ENCODE peak calls at places on chromosomes 3 and 15, in seven cellular contexts. One of them, this sample, is unnamed.

GRCh38 chr3:50318615-50319014 is 3.9 kb downstream of the HYAL2 start:
- DNase-seq in stimulated activated CD8-positive, alpha-beta memory T cell treated with anti-CD3 and anti-CD28 coated beads, Interleukin-7, amount 100 ng/mL, for 1 hour: no peak
- DNase-seq in amniotic stem cell: no peak
- DNase-seq in activated CD8-positive, alpha-beta memory T cell treated with anti-CD3 and anti-CD28 coated beads for 48 hours: no peak
- DNase-seq in AG04450: no peak
- DNase-seq in DND-41: no peak
- DNase-seq in NCI-H1105 treated with DMSO at 0.1 percent for 48 hours: no peak
- DNase-seq in this sample: no peak

GRCh38 chr3:117218709-117219108 is 509.1 kb downstream of the TUSC7 start:
- DNase-seq in activated CD8-positive, alpha-beta memory T cell treated with anti-CD3 and anti-CD28 coated beads for 48 hours: no peak
- DNase-seq in DND-41: no peak
- DNase-seq in stimulated activated CD8-positive, alpha-beta memory T cell treated with anti-CD3 and anti-CD28 coated beads, Interleukin-7, amount 100 ng/mL, for 1 hour: no peak
- DNase-seq in amniotic stem cell: no peak
- DNase-seq in AG04450: no peak
- DNase-seq in NCI-H1105 treated with DMSO at 0.1 percent for 48 hours: no peak
- DNase-seq in this sample: no peak

GRCh38 chr3:51391566-51392300 is 648 bp downstream of the RBM15B start:
- DNase-seq in activated CD8-positive, alpha-beta memory T cell treated with anti-CD3 and anti-CD28 coated beads for 48 hours: no peak
- DNase-seq in stimulated activated CD8-positive, alpha-beta memory T cell treated with anti-CD3 and anti-CD28 coated beads, Interleukin-7, amount 100 ng/mL, for 1 hour: no peak
- DNase-seq in DND-41: peak; percentile 46
- DNase-seq in NCI-H1105 treated with DMSO at 0.1 percent for 48 hours: no peak
- DNase-seq in amniotic stem cell: no peak
- DNase-seq in AG04450: no peak
- DNase-seq in this sample: no peak

GRCh38 chr15:35252351-35252865 is 167.3 kb upstream of the NANOGP8 start:
- DNase-seq in NCI-H1105 treated with DMSO at 0.1 percent for 48 hours: no peak
- DNase-seq in activated CD8-positive, alpha-beta memory T cell treated with anti-CD3 and anti-CD28 coated beads for 48 hours: no peak
- DNase-seq in stimulated activated CD8-positive, alpha-beta memory T cell treated with anti-CD3 and anti-CD28 coated beads, Interleukin-7, amount 100 ng/mL, for 1 hour: no peak
- DNase-seq in AG04450: no peak
- DNase-seq in amniotic stem cell: no peak
- DNase-seq in DND-41: no peak
- DNase-seq in this sample: no peak

GRCh38 chr15:25095179-25095578 is 140.4 kb downstream of the SNRPN start:
- DNase-seq in NCI-H1105 treated with DMSO at 0.1 percent for 48 hours: no peak
- DNase-seq in AG04450: no peak
- DNase-seq in stimulated activated CD8-positive, alpha-beta memory T cell treated with anti-CD3 and anti-CD28 coated beads, Interleukin-7, amount 100 ng/mL, for 1 hour: no peak
- DNase-seq in DND-41: no peak
- DNase-seq in amniotic stem cell: no peak
- DNase-seq in activated CD8-positive, alpha-beta memory T cell treated with anti-CD3 and anti-CD28 coated beads for 48 hours: no peak
- DNase-seq in this sample: no peak

GRCh38 chr15:49085696-49086459 is 39.6 kb upstream of the SECISBP2L start:
- DNase-seq in DND-41: no peak
- DNase-seq in AG04450: no peak
- DNase-seq in stimulated activated CD8-positive, alpha-beta memory T cell treated with anti-CD3 and anti-CD28 coated beads, Interleukin-7, amount 100 ng/mL, for 1 hour: no peak
- DNase-seq in activated CD8-positive, alpha-beta memory T cell treated with anti-CD3 and anti-CD28 coated beads for 48 hours: no peak
- DNase-seq in NCI-H1105 treated with DMSO at 0.1 percent for 48 hours: no peak
- DNase-seq in amniotic stem cell: no peak
- DNase-seq in this sample: no peak

GRCh38 chr3:177813322-177813721 is 616.0 kb upstream of the TBL1XR1 start:
- DNase-seq in stimulated activated CD8-positive, alpha-beta memory T cell treated with anti-CD3 and anti-CD28 coated beads, Interleukin-7, amount 100 ng/mL, for 1 hour: no peak
- DNase-seq in AG04450: no peak
- DNase-seq in amniotic stem cell: no peak
- DNase-seq in DND-41: no peak
- DNase-seq in NCI-H1105 treated with DMSO at 0.1 percent for 48 hours: peak; percentile 17
- DNase-seq in activated CD8-positive, alpha-beta memory T cell treated with anti-CD3 and anti-CD28 coated beads for 48 hours: no peak
- DNase-seq in this sample: no peak

GRCh38 chr3:62134061-62134496 is 239.3 kb downstream of the FEZF2 start:
- DNase-seq in AG04450: no peak
- DNase-seq in DND-41: no peak
- DNase-seq in NCI-H1105 treated with DMSO at 0.1 percent for 48 hours: peak; percentile 5
- DNase-seq in activated CD8-positive, alpha-beta memory T cell treated with anti-CD3 and anti-CD28 coated beads for 48 hours: no peak
- DNase-seq in stimulated activated CD8-positive, alpha-beta memory T cell treated with anti-CD3 and anti-CD28 coated beads, Interleukin-7, amount 100 ng/mL, for 1 hour: no peak
- DNase-seq in amniotic stem cell: no peak
- DNase-seq in this sample: no peak

GRCh38 chr3:104291878-104292277 is 1074.8 kb upstream of the ALCAM start:
- DNase-seq in stimulated activated CD8-positive, alpha-beta memory T cell treated with anti-CD3 and anti-CD28 coated beads, Interleukin-7, amount 100 ng/mL, for 1 hour: no peak
- DNase-seq in NCI-H1105 treated with DMSO at 0.1 percent for 48 hours: no peak
- DNase-seq in AG04450: no peak
- DNase-seq in amniotic stem cell: no peak
- DNase-seq in DND-41: peak; percentile 30
- DNase-seq in activated CD8-positive, alpha-beta memory T cell treated with anti-CD3 and anti-CD28 coated beads for 48 hours: no peak
- DNase-seq in this sample: no peak

GRCh38 chr15:90595760-90596155 is 66.0 kb downstream of the CRTC3 start:
- DNase-seq in stimulated activated CD8-positive, alpha-beta memory T cell treated with anti-CD3 and anti-CD28 coated beads, Interleukin-7, amount 100 ng/mL, for 1 hour: no peak
- DNase-seq in amniotic stem cell: no peak
- DNase-seq in AG04450: no peak
- DNase-seq in DND-41: no peak
- DNase-seq in activated CD8-positive, alpha-beta memory T cell treated with anti-CD3 and anti-CD28 coated beads for 48 hours: no peak
- DNase-seq in NCI-H1105 treated with DMSO at 0.1 percent for 48 hours: no peak
- DNase-seq in this sample: no peak

GRCh38 chr3:145094355-145094941 is 1066.5 kb downstream of the PLOD2 start:
- DNase-seq in amniotic stem cell: peak; percentile 61
- DNase-seq in activated CD8-positive, alpha-beta memory T cell treated with anti-CD3 and anti-CD28 coated beads for 48 hours: no peak
- DNase-seq in DND-41: no peak
- DNase-seq in AG04450: peak; percentile 16
- DNase-seq in stimulated activated CD8-positive, alpha-beta memory T cell treated with anti-CD3 and anti-CD28 coated beads, Interleukin-7, amount 100 ng/mL, for 1 hour: no peak
- DNase-seq in NCI-H1105 treated with DMSO at 0.1 percent for 48 hours: no peak
- DNase-seq in this sample: peak; percentile 43

GRCh38 chr15:51267714-51268105 is 70.7 kb downstream of the CYP19A1 start:
- DNase-seq in NCI-H1105 treated with DMSO at 0.1 percent for 48 hours: peak; percentile 11
- DNase-seq in stimulated activated CD8-positive, alpha-beta memory T cell treated with anti-CD3 and anti-CD28 coated beads, Interleukin-7, amount 100 ng/mL, for 1 hour: no peak
- DNase-seq in DND-41: no peak
- DNase-seq in amniotic stem cell: no peak
- DNase-seq in AG04450: no peak
- DNase-seq in activated CD8-positive, alpha-beta memory T cell treated with anti-CD3 and anti-CD28 coated beads for 48 hours: no peak
- DNase-seq in this sample: no peak

GRCh38 chr3:186369217-186369616 is 7.2 kb upstream of the DGKG start:
- DNase-seq in amniotic stem cell: no peak
- DNase-seq in activated CD8-positive, alpha-beta memory T cell treated with anti-CD3 and anti-CD28 coated beads for 48 hours: no peak
- DNase-seq in AG04450: no peak
- DNase-seq in stimulated activated CD8-positive, alpha-beta memory T cell treated with anti-CD3 and anti-CD28 coated beads, Interleukin-7, amount 100 ng/mL, for 1 hour: no peak
- DNase-seq in DND-41: no peak
- DNase-seq in NCI-H1105 treated with DMSO at 0.1 percent for 48 hours: no peak
- DNase-seq in this sample: no peak

GRCh38 chr15:90557651-90558084 is 27.9 kb downstream of the CRTC3 start:
- DNase-seq in amniotic stem cell: no peak
- DNase-seq in NCI-H1105 treated with DMSO at 0.1 percent for 48 hours: no peak
- DNase-seq in activated CD8-positive, alpha-beta memory T cell treated with anti-CD3 and anti-CD28 coated beads for 48 hours: no peak
- DNase-seq in DND-41: no peak
- DNase-seq in AG04450: no peak
- DNase-seq in stimulated activated CD8-positive, alpha-beta memory T cell treated with anti-CD3 and anti-CD28 coated beads, Interleukin-7, amount 100 ng/mL, for 1 hour: no peak
- DNase-seq in this sample: no peak

GRCh38 chr3:186930639-186931486 is 537 bp downstream of the ST6GAL1 start:
- DNase-seq in AG04450: no peak
- DNase-seq in activated CD8-positive, alpha-beta memory T cell treated with anti-CD3 and anti-CD28 coated beads for 48 hours: no peak
- DNase-seq in amniotic stem cell: no peak
- DNase-seq in stimulated activated CD8-positive, alpha-beta memory T cell treated with anti-CD3 and anti-CD28 coated beads, Interleukin-7, amount 100 ng/mL, for 1 hour: peak; percentile 45
- DNase-seq in DND-41: no peak
- DNase-seq in NCI-H1105 treated with DMSO at 0.1 percent for 48 hours: peak; percentile 62
- DNase-seq in this sample: no peak

GRCh38 chr3:3281024-3281423 is 101.5 kb upstream of the CRBN start:
- DNase-seq in DND-41: no peak
- DNase-seq in stimulated activated CD8-positive, alpha-beta memory T cell treated with anti-CD3 and anti-CD28 coated beads, Interleukin-7, amount 100 ng/mL, for 1 hour: no peak
- DNase-seq in amniotic stem cell: no peak
- DNase-seq in activated CD8-positive, alpha-beta memory T cell treated with anti-CD3 and anti-CD28 coated beads for 48 hours: no peak
- DNase-seq in NCI-H1105 treated with DMSO at 0.1 percent for 48 hours: no peak
- DNase-seq in AG04450: no peak
- DNase-seq in this sample: no peak

GRCh38 chr15:101116681-101116976 is 135.2 kb downstream of the CHSY1 start:
- DNase-seq in DND-41: no peak
- DNase-seq in activated CD8-positive, alpha-beta memory T cell treated with anti-CD3 and anti-CD28 coated beads for 48 hours: no peak
- DNase-seq in AG04450: no peak
- DNase-seq in stimulated activated CD8-positive, alpha-beta memory T cell treated with anti-CD3 and anti-CD28 coated beads, Interleukin-7, amount 100 ng/mL, for 1 hour: no peak
- DNase-seq in amniotic stem cell: no peak
- DNase-seq in NCI-H1105 treated with DMSO at 0.1 percent for 48 hours: no peak
- DNase-seq in this sample: no peak

GRCh38 chr3:77530870-77531269 is 491.0 kb downstream of the ROBO2 start:
- DNase-seq in DND-41: no peak
- DNase-seq in stimulated activated CD8-positive, alpha-beta memory T cell treated with anti-CD3 and anti-CD28 coated beads, Interleukin-7, amount 100 ng/mL, for 1 hour: no peak
- DNase-seq in activated CD8-positive, alpha-beta memory T cell treated with anti-CD3 and anti-CD28 coated beads for 48 hours: no peak
- DNase-seq in NCI-H1105 treated with DMSO at 0.1 percent for 48 hours: no peak
- DNase-seq in amniotic stem cell: peak; percentile 67
- DNase-seq in AG04450: peak; percentile 24
- DNase-seq in this sample: no peak

GRCh38 chr3:110456001-110456400 is 615.6 kb upstream of the NECTIN3 start:
- DNase-seq in amniotic stem cell: no peak
- DNase-seq in AG04450: no peak
- DNase-seq in activated CD8-positive, alpha-beta memory T cell treated with anti-CD3 and anti-CD28 coated beads for 48 hours: no peak
- DNase-seq in stimulated activated CD8-positive, alpha-beta memory T cell treated with anti-CD3 and anti-CD28 coated beads, Interleukin-7, amount 100 ng/mL, for 1 hour: no peak
- DNase-seq in NCI-H1105 treated with DMSO at 0.1 percent for 48 hours: no peak
- DNase-seq in DND-41: no peak
- DNase-seq in this sample: no peak

GRCh38 chr3:76034652-76035051 is 249.3 kb upstream of the ZNF717 start:
- DNase-seq in amniotic stem cell: no peak
- DNase-seq in DND-41: no peak
- DNase-seq in stimulated activated CD8-positive, alpha-beta memory T cell treated with anti-CD3 and anti-CD28 coated beads, Interleukin-7, amount 100 ng/mL, for 1 hour: no peak
- DNase-seq in NCI-H1105 treated with DMSO at 0.1 percent for 48 hours: no peak
- DNase-seq in activated CD8-positive, alpha-beta memory T cell treated with anti-CD3 and anti-CD28 coated beads for 48 hours: no peak
- DNase-seq in AG04450: no peak
- DNase-seq in this sample: no peak

GRCh38 chr3:72818092-72818721 is 30.0 kb downstream of the SHQ1 start:
- DNase-seq in stimulated activated CD8-positive, alpha-beta memory T cell treated with anti-CD3 and anti-CD28 coated beads, Interleukin-7, amount 100 ng/mL, for 1 hour: no peak
- DNase-seq in amniotic stem cell: no peak
- DNase-seq in AG04450: no peak
- DNase-seq in NCI-H1105 treated with DMSO at 0.1 percent for 48 hours: no peak
- DNase-seq in DND-41: no peak
- DNase-seq in activated CD8-positive, alpha-beta memory T cell treated with anti-CD3 and anti-CD28 coated beads for 48 hours: no peak
- DNase-seq in this sample: no peak